ENCODE peak calls at places on chromosomes 7 and 10, in four cellular contexts. One of them, this sample, is unnamed.

GRCh38 chr10:42975558-42976352 is 101.1 kb upstream of the RET start:
- DNase-seq in CD8-positive, alpha-beta T cell: no peak
- DNase-seq in lower leg skin: peak; percentile 71
- DNase-seq in heart right ventricle: no peak
- DNase-seq in this sample: no peak

GRCh38 chr7:123143206-123143605 is 56.6 kb downstream of the SLC13A1 start:
- DNase-seq in lower leg skin: no peak
- DNase-seq in heart right ventricle: no peak
- DNase-seq in CD8-positive, alpha-beta T cell: no peak
- DNase-seq in this sample: peak; percentile 23

GRCh38 chr10:124745678-124746077 is 1.5 kb upstream of the FAM53B start:
- DNase-seq in lower leg skin: no peak
- DNase-seq in CD8-positive, alpha-beta T cell: no peak
- DNase-seq in heart right ventricle: no peak
- DNase-seq in this sample: peak; percentile 79

GRCh38 chr10:91759581-91759986 is 38.6 kb upstream of the TNKS2 start:
- DNase-seq in lower leg skin: no peak
- DNase-seq in CD8-positive, alpha-beta T cell: no peak
- DNase-seq in heart right ventricle: no peak
- DNase-seq in this sample: peak; percentile 16

GRCh38 chr10:62584216-62584615 is 210.0 kb downstream of the ZNF365 start:
- DNase-seq in lower leg skin: no peak
- DNase-seq in CD8-positive, alpha-beta T cell: no peak
- DNase-seq in heart right ventricle: no peak
- DNase-seq in this sample: peak; percentile 99

GRCh38 chr10:100728928-100729876 is 16.2 kb upstream of the PAX2 start:
- DNase-seq in lower leg skin: no peak
- DNase-seq in heart right ventricle: no peak
- DNase-seq in CD8-positive, alpha-beta T cell: no peak
- DNase-seq in this sample: peak; percentile 13

GRCh38 chr10:14200645-14201534 is 129.8 kb downstream of the FRMD4A start:
- DNase-seq in heart right ventricle: no peak
- DNase-seq in lower leg skin: no peak
- DNase-seq in CD8-positive, alpha-beta T cell: no peak
- DNase-seq in this sample: no peak

GRCh38 chr7:501526-501925 is 18.1 kb downstream of the PDGFA start:
- DNase-seq in CD8-positive, alpha-beta T cell: no peak
- DNase-seq in lower leg skin: no peak
- DNase-seq in heart right ventricle: no peak
- DNase-seq in this sample: no peak

GRCh38 chr7:105261689-105262088 is 127.0 kb downstream of the SRPK2 start:
- DNase-seq in CD8-positive, alpha-beta T cell: no peak
- DNase-seq in heart right ventricle: no peak
- DNase-seq in lower leg skin: no peak
- DNase-seq in this sample: no peak

GRCh38 chr10:123642697-123643096 is 23.5 kb upstream of the GPR26 start:
- DNase-seq in lower leg skin: no peak
- DNase-seq in heart right ventricle: no peak
- DNase-seq in CD8-positive, alpha-beta T cell: no peak
- DNase-seq in this sample: no peak

GRCh38 chr7:112869111-112869774 is 79.0 kb upstream of the TMEM168 start:
- DNase-seq in heart right ventricle: no peak
- DNase-seq in CD8-positive, alpha-beta T cell: peak; percentile 44
- DNase-seq in lower leg skin: no peak
- DNase-seq in this sample: peak; percentile 66

GRCh38 chr10:66176772-66177171 is 749.1 kb upstream of the LRRTM3 start:
- DNase-seq in heart right ventricle: no peak
- DNase-seq in CD8-positive, alpha-beta T cell: no peak
- DNase-seq in lower leg skin: no peak
- DNase-seq in this sample: peak; percentile 41

GRCh38 chr10:133260895-133261725 is 15.6 kb downstream of the ADAM8 start:
- DNase-seq in heart right ventricle: peak; percentile 41
- DNase-seq in CD8-positive, alpha-beta T cell: peak; percentile 85
- DNase-seq in lower leg skin: peak; percentile 92
- DNase-seq in this sample: peak; percentile 18

GRCh38 chr7:123994449-123994848 is 38.4 kb downstream of the TMEM229A start:
- DNase-seq in CD8-positive, alpha-beta T cell: no peak
- DNase-seq in lower leg skin: no peak
- DNase-seq in heart right ventricle: no peak
- DNase-seq in this sample: no peak

GRCh38 chr7:43847496-43847895 is 21.8 kb downstream of the MRPS24 start:
- DNase-seq in CD8-positive, alpha-beta T cell: no peak
- DNase-seq in lower leg skin: no peak
- DNase-seq in heart right ventricle: no peak
- DNase-seq in this sample: no peak

GRCh38 chr10:68153473-68154210 is 44.4 kb downstream of the MYPN start:
- DNase-seq in heart right ventricle: peak; percentile 52
- DNase-seq in CD8-positive, alpha-beta T cell: no peak
- DNase-seq in lower leg skin: no peak
- DNase-seq in this sample: peak; percentile 88

GRCh38 chr10:96690755-96691730 is 29.3 kb downstream of the PIK3AP1 start:
- DNase-seq in CD8-positive, alpha-beta T cell: no peak
- DNase-seq in heart right ventricle: no peak
- DNase-seq in lower leg skin: no peak
- DNase-seq in this sample: peak; percentile 14

GRCh38 chr10:33031815-33032320 is 73.8 kb upstream of the ITGB1 start:
- DNase-seq in CD8-positive, alpha-beta T cell: no peak
- DNase-seq in lower leg skin: no peak
- DNase-seq in heart right ventricle: no peak
- DNase-seq in this sample: no peak

GRCh38 chr7:98870071-98870651 is 347 bp upstream of the TMEM130 start:
- DNase-seq in lower leg skin: no peak
- DNase-seq in heart right ventricle: peak; percentile 38
- DNase-seq in CD8-positive, alpha-beta T cell: peak; percentile 65
- DNase-seq in this sample: peak; percentile 46

GRCh38 chr7:46454796-46455195 is 533.7 kb upstream of the IGFBP3 start:
- DNase-seq in lower leg skin: no peak
- DNase-seq in heart right ventricle: peak; percentile 15
- DNase-seq in CD8-positive, alpha-beta T cell: no peak
- DNase-seq in this sample: no peak

GRCh38 chr7:16431646-16432424 is 10.5 kb upstream of the CRPPA start:
- DNase-seq in CD8-positive, alpha-beta T cell: peak; percentile 30
- DNase-seq in lower leg skin: no peak
- DNase-seq in heart right ventricle: peak; percentile 14
- DNase-seq in this sample: peak; percentile 27

GRCh38 chr10:25388188-25388861 is 213.5 kb downstream of the GPR158 start:
- DNase-seq in heart right ventricle: no peak
- DNase-seq in lower leg skin: no peak
- DNase-seq in CD8-positive, alpha-beta T cell: no peak
- DNase-seq in this sample: no peak

GRCh38 chr10:86536294-86536861 is 14.8 kb upstream of the WAPL start:
- DNase-seq in heart right ventricle: no peak
- DNase-seq in lower leg skin: no peak
- DNase-seq in CD8-positive, alpha-beta T cell: peak; percentile 75
- DNase-seq in this sample: no peak

GRCh38 chr7:48078470-48078869 is 10.6 kb upstream of the UPP1 start:
- DNase-seq in heart right ventricle: no peak
- DNase-seq in CD8-positive, alpha-beta T cell: no peak
- DNase-seq in lower leg skin: no peak
- DNase-seq in this sample: no peak

GRCh38 chr10:11683529-11684320 is 58.5 kb upstream of the ECHDC3 start:
- DNase-seq in heart right ventricle: no peak
- DNase-seq in lower leg skin: no peak
- DNase-seq in CD8-positive, alpha-beta T cell: no peak
- DNase-seq in this sample: no peak

GRCh38 chr7:50400114-50400513 is 50.0 kb downstream of the FIGNL1 start:
- DNase-seq in heart right ventricle: no peak
- DNase-seq in lower leg skin: no peak
- DNase-seq in CD8-positive, alpha-beta T cell: no peak
- DNase-seq in this sample: no peak

GRCh38 chr7:133887459-133887858 is 239.7 kb upstream of the LRGUK start:
- DNase-seq in CD8-positive, alpha-beta T cell: no peak
- DNase-seq in heart right ventricle: no peak
- DNase-seq in lower leg skin: no peak
- DNase-seq in this sample: no peak

GRCh38 chr7:79785556-79785955 is 332.1 kb upstream of the MAGI2 start:
- DNase-seq in lower leg skin: no peak
- DNase-seq in CD8-positive, alpha-beta T cell: no peak
- DNase-seq in heart right ventricle: no peak
- DNase-seq in this sample: peak; percentile 13

GRCh38 chr10:34727595-34728033 is 87.5 kb downstream of the PARD3 start:
- DNase-seq in CD8-positive, alpha-beta T cell: no peak
- DNase-seq in heart right ventricle: no peak
- DNase-seq in lower leg skin: no peak
- DNase-seq in this sample: no peak

GRCh38 chr7:38630720-38631673 is at the start of gene AMPH:
- DNase-seq in lower leg skin: no peak
- DNase-seq in CD8-positive, alpha-beta T cell: no peak
- DNase-seq in heart right ventricle: peak; percentile 48
- DNase-seq in this sample: peak; percentile 49

GRCh38 chr10:124003481-124004371 is 89.7 kb downstream of the CHST15 start:
- DNase-seq in heart right ventricle: peak; percentile 2
- DNase-seq in CD8-positive, alpha-beta T cell: no peak
- DNase-seq in lower leg skin: peak; percentile 74
- DNase-seq in this sample: no peak

GRCh38 chr10:77837248-77837924 is 89.2 kb downstream of the DLG5 start:
- DNase-seq in heart right ventricle: no peak
- DNase-seq in lower leg skin: no peak
- DNase-seq in CD8-positive, alpha-beta T cell: peak; percentile 74
- DNase-seq in this sample: peak; percentile 74

GRCh38 chr10:68133553-68133952 is 24.3 kb downstream of the MYPN start:
- DNase-seq in heart right ventricle: peak; percentile 29
- DNase-seq in CD8-positive, alpha-beta T cell: no peak
- DNase-seq in lower leg skin: no peak
- DNase-seq in this sample: no peak

GRCh38 chr10:81026597-81026996 is 488.9 kb downstream of the SH2D4B start:
- DNase-seq in CD8-positive, alpha-beta T cell: no peak
- DNase-seq in heart right ventricle: no peak
- DNase-seq in lower leg skin: no peak
- DNase-seq in this sample: peak; percentile 1

GRCh38 chr10:43255644-43256431 is 11.0 kb downstream of the RASGEF1A start:
- DNase-seq in heart right ventricle: peak; percentile 6
- DNase-seq in lower leg skin: peak; percentile 81
- DNase-seq in CD8-positive, alpha-beta T cell: peak; percentile 49
- DNase-seq in this sample: peak; percentile 41

GRCh38 chr10:59177031-59177861 is 803 bp downstream of the PHYHIPL start:
- DNase-seq in lower leg skin: no peak
- DNase-seq in CD8-positive, alpha-beta T cell: no peak
- DNase-seq in heart right ventricle: peak; percentile 10
- DNase-seq in this sample: peak; percentile 82

GRCh38 chr7:105800442-105800841 is 76.0 kb downstream of the ATXN7L1 start:
- DNase-seq in CD8-positive, alpha-beta T cell: no peak
- DNase-seq in heart right ventricle: no peak
- DNase-seq in lower leg skin: peak; percentile 20
- DNase-seq in this sample: peak; percentile 42

DNA sequence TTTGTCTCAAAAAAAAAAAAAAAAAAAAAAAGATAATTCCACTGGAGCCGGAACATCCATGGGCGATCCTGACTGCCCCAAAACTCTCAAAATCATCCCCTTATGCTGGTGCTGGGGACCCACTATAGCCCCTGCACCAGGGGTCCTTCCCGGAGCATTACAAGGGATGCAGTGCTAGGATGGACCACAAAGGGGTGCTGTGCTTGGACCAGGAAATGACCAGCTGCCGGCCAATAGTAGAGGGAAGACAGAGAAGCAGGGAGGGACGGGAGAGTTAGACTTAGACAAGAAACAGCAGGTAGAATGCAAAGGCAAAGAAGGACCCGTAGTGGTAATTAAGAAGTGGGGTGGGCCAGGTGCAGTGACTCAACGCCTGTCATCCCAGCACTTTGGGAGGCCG is 40.5 kb downstream of the RCC1L start:
- DNase-seq in heart right ventricle: no peak
- DNase-seq in CD8-positive, alpha-beta T cell: no peak
- DNase-seq in lower leg skin: no peak
- DNase-seq in this sample: no peak
- TF ChIP-seq CTCF in heart right ventricle: no peak
- TF ChIP-seq CTCF in CD8-positive, alpha-beta T cell: no peak
- TF ChIP-seq CTCF in lower leg skin: no peak
- TF ChIP-seq CTCF in this sample: peak; percentile 52

GRCh38 chr7:41774966-41775365 is 72.1 kb upstream of the INHBA start:
- DNase-seq in CD8-positive, alpha-beta T cell: no peak
- DNase-seq in heart right ventricle: no peak
- DNase-seq in lower leg skin: no peak
- DNase-seq in this sample: no peak
- TF ChIP-seq CTCF in CD8-positive, alpha-beta T cell: no peak
- TF ChIP-seq CTCF in heart right ventricle: no peak
- TF ChIP-seq CTCF in lower leg skin: no peak
- TF ChIP-seq CTCF in this sample: no peak

DNA sequence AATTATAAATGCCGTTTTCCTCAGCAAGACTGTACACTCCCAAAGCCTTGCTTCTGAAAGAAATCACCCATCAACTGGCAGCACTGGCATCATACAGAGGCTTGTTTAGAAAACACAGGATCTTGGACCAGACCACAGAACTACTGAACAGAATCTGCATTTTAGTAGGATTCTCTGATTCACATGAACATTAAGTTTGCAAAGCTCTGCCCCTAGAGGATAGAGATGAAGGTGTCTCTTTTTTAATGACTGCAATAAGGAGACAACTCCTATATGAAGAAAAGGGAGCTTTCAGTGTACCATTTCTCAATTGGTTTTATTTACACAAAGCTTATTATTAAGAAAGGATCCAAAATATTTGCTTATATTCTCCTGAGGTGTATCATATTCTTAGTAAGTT is 172.7 kb downstream of the AGMO start:
- DNase-seq in lower leg skin: no peak
- DNase-seq in CD8-positive, alpha-beta T cell: no peak
- DNase-seq in heart right ventricle: no peak
- DNase-seq in this sample: no peak
- TF ChIP-seq CTCF in lower leg skin: no peak
- TF ChIP-seq CTCF in CD8-positive, alpha-beta T cell: no peak
- TF ChIP-seq CTCF in heart right ventricle: no peak
- TF ChIP-seq CTCF in this sample: peak; percentile 45

GRCh38 chr10:84608126-84608525 is 279.7 kb downstream of the CCSER2 start:
- DNase-seq in heart right ventricle: no peak
- DNase-seq in lower leg skin: peak; percentile 15
- DNase-seq in CD8-positive, alpha-beta T cell: no peak
- DNase-seq in this sample: no peak

GRCh38 chr10:84607523-84607922 is 279.1 kb downstream of the CCSER2 start:
- DNase-seq in lower leg skin: peak; percentile 48
- DNase-seq in CD8-positive, alpha-beta T cell: no peak
- DNase-seq in heart right ventricle: no peak
- DNase-seq in this sample: no peak

GRCh38 chr10:84613336-84614021 is 285.1 kb downstream of the CCSER2 start:
- DNase-seq in CD8-positive, alpha-beta T cell: no peak
- DNase-seq in heart right ventricle: peak; percentile 9
- DNase-seq in lower leg skin: no peak
- DNase-seq in this sample: peak; percentile 61
- TF ChIP-seq CTCF in CD8-positive, alpha-beta T cell: no peak
- TF ChIP-seq CTCF in heart right ventricle: peak; percentile 52
- TF ChIP-seq CTCF in lower leg skin: no peak
- TF ChIP-seq CTCF in this sample: peak; percentile 63

DNA sequence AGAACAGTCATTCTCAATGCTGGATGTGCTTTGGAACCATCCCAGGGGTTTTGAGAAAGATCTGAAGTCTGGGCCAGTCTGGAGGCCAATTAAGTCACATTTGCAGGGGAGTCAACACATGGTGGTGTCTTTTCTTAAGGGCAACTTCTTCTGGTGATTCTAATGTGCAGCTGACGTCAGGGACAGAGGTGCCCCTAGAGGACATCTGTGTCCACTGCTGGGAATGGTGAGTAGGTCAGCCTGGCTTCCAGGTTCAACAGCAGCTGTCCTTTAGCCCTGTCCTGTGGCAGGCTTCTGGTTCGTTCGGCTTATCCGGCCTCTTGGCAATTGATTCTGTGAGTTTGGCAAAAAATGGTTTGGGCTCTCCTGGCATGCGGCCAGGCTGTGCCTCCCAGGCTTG is 269.7 kb upstream of the HABP2 start:
- DNase-seq in CD8-positive, alpha-beta T cell: no peak
- DNase-seq in heart right ventricle: no peak
- DNase-seq in lower leg skin: no peak
- DNase-seq in this sample: no peak
- TF ChIP-seq CTCF in CD8-positive, alpha-beta T cell: no peak
- TF ChIP-seq CTCF in heart right ventricle: no peak
- TF ChIP-seq CTCF in lower leg skin: no peak
- TF ChIP-seq CTCF in this sample: peak; percentile 5

This sample was measured in choroid plexus epithelial cell.